ENCODE peak calls at places on chromosome 22, in five cellular contexts. E, F, R, M and S are unnamed samples.

GRCh38 chr22:31488988-31489617 is 539 bp downstream of the EIF4ENIF1 start:
- DNase-seq in E (peak), F (peak), R (peak), M (no peak), S (no peak)

GRCh38 chr22:37566903-37567798 is 6.9 kb downstream of the CDC42EP1 start:
- DNase-seq in E (peak), F (peak), R (peak), M (peak), S (peak)

GRCh38 chr22:29044657-29045176 is 16.9 kb downstream of the C22orf31 start:
- DNase-seq in E (no peak), F (no peak), R (peak), M (peak), S (no peak)

GRCh38 chr22:41952713-41953112 is 763 bp downstream of the SMIM45 start:
- DNase-seq in E (no peak), F (no peak), R (no peak), M (no peak), S (no peak)

GRCh38 chr22:45488764-45489370 is 13.8 kb upstream of the FBLN1 start:
- DNase-seq in E (no peak), F (no peak), R (no peak), M (no peak), S (no peak)

GRCh38 chr22:44405661-44406060 is 92.4 kb downstream of the RTL6 start:
- DNase-seq in E (no peak), F (peak), R (no peak), M (no peak), S (no peak)

GRCh38 chr22:30261134-30261533 is 5.5 kb downstream of the OSM start:
- DNase-seq in E (no peak), F (no peak), R (no peak), M (no peak), S (no peak)

GRCh38 chr22:29382575-29383328 is 5.6 kb downstream of the AP1B1 start:
- DNase-seq in E (peak), F (no peak), R (peak), M (no peak), S (no peak)

GRCh38 chr22:45427114-45427513 is 13.6 kb downstream of the RIBC2 start:
- DNase-seq in E (no peak), F (no peak), R (no peak), M (no peak), S (no peak)

GRCh38 chr22:19514831-19515565 is 9.2 kb downstream of the CLDN5 start:
- DNase-seq in E (no peak), F (no peak), R (no peak), M (peak), S (no peak)

GRCh38 chr22:46245515-46245914 is 4.6 kb downstream of the CDPF1 start:
- DNase-seq in E (no peak), F (peak), R (no peak), M (no peak), S (no peak)

GRCh38 chr22:46429327-46429853 is 93.9 kb downstream of the TRMU start:
- DNase-seq in E (no peak), F (no peak), R (no peak), M (no peak), S (no peak)

GRCh38 chr22:44166448-44166847 is 14.3 kb upstream of the PARVG start:
- DNase-seq in E (no peak), F (no peak), R (no peak), M (no peak), S (no peak)

GRCh38 chr22:41341990-41342389 is 39.8 kb upstream of the TEF start:
- DNase-seq in E (no peak), F (no peak), R (no peak), M (no peak), S (no peak)

GRCh38 chr22:19872779-19873137 is 18.1 kb upstream of the GNB1L start:
- DNase-seq in E (peak), F (no peak), R (no peak), M (no peak), S (no peak)

GRCh38 chr22:27139935-27140493 is 482.6 kb downstream of the MIAT start:
- DNase-seq in E (no peak), F (no peak), R (peak), M (peak), S (no peak)

GRCh38 chr22:19174106-19175025 is 4.2 kb downstream of the SLC25A1 start:
- DNase-seq in E (peak), F (no peak), R (peak), M (peak), S (no peak)

GRCh38 chr22:19577422-19577966 is 53.3 kb upstream of the CLDN5 start:
- DNase-seq in E (no peak), F (no peak), R (no peak), M (no peak), S (no peak)

GRCh38 chr22:43241699-43242386 is 54.9 kb upstream of the TTLL12 start:
- DNase-seq in E (no peak), F (no peak), R (no peak), M (no peak), S (no peak)

GRCh38 chr22:41245917-41246499 is 5.3 kb upstream of the CHADL start:
- DNase-seq in E (no peak), F (no peak), R (no peak), M (no peak), S (no peak)

GRCh38 chr22:39214383-39215069 is 30.3 kb downstream of the PDGFB start:
- DNase-seq in E (no peak), F (no peak), R (no peak), M (peak), S (no peak)

GRCh38 chr22:38843716-38844660 is at the start of gene NPTXR:
- DNase-seq in E (peak), F (peak), R (peak), M (no peak), S (peak)

GRCh38 chr22:50517495-50518260 is 7.7 kb downstream of the SCO2 start:
- DNase-seq in E (no peak), F (no peak), R (no peak), M (no peak), S (no peak)

GRCh38 chr22:50192825-50193204 is 7.1 kb downstream of the TRABD start:
- DNase-seq in E (peak), F (no peak), R (no peak), M (no peak), S (no peak)

GRCh38 chr22:43409800-43410199 is 2.0 kb upstream of the MPPED1 start:
- DNase-seq in E (peak), F (no peak), R (no peak), M (no peak), S (no peak)

GRCh38 chr22:45883811-45884170 is 93.2 kb downstream of the WNT7B start:
- DNase-seq in E (peak), F (no peak), R (no peak), M (no peak), S (no peak)

GRCh38 chr22:27748355-27749168 is 53.0 kb downstream of the MN1 start:
- DNase-seq in E (no peak), F (no peak), R (peak), M (peak), S (no peak)

GRCh38 chr22:37282385-37282677 is at the start of gene CYTH4:
- DNase-seq in E (no peak), F (peak), R (no peak), M (no peak), S (no peak)

GRCh38 chr22:27996981-27997380 is 77.9 kb upstream of the PITPNB start:
- DNase-seq in E (no peak), F (peak), R (no peak), M (no peak), S (no peak)

GRCh38 chr22:41237707-41238569 is 2.8 kb downstream of the CHADL start:
- DNase-seq in E (peak), F (peak), R (peak), M (no peak), S (peak)

GRCh38 chr22:42966389-42966998 is 48.5 kb downstream of the PACSIN2 start:
- DNase-seq in E (no peak), F (no peak), R (no peak), M (no peak), S (no peak)

GRCh38 chr22:38314992-38315800 is 2.0 kb downstream of the CSNK1E start:
- DNase-seq in E (no peak), F (no peak), R (peak), M (peak), S (no peak)

GRCh38 chr22:40463017-40463631 is 92.7 kb downstream of the SGSM3 start:
- DNase-seq in E (no peak), F (no peak), R (no peak), M (no peak), S (no peak)

GRCh38 chr22:43884600-43885318 is 7.1 kb downstream of the PNPLA5 start:
- DNase-seq in E (peak), F (peak), R (peak), M (no peak), S (no peak)

GRCh38 chr22:38202437-38203089 is 769 bp downstream of the MAFF start:
- DNase-seq in E (peak), F (peak), R (peak), M (peak), S (no peak)

GRCh38 chr22:19811811-19812771 is 42.6 kb downstream of the GNB1L start:
- DNase-seq in E (no peak), F (no peak), R (peak), M (no peak), S (no peak)

GRCh38 chr22:26398741-26399153 is 30.3 kb upstream of the ASPHD2 start:
- DNase-seq in E (peak), F (peak), R (peak), M (peak), S (no peak)

GRCh38 chr22:19743626-19744025 is 17.0 kb upstream of the TBX1 start:
- DNase-seq in E (no peak), F (no peak), R (no peak), M (no peak), S (no peak)

GRCh38 chr22:47322854-47323253 is 560.4 kb downstream of the TBC1D22A start:
- DNase-seq in E (no peak), F (no peak), R (no peak), M (no peak), S (no peak)

DNA sequence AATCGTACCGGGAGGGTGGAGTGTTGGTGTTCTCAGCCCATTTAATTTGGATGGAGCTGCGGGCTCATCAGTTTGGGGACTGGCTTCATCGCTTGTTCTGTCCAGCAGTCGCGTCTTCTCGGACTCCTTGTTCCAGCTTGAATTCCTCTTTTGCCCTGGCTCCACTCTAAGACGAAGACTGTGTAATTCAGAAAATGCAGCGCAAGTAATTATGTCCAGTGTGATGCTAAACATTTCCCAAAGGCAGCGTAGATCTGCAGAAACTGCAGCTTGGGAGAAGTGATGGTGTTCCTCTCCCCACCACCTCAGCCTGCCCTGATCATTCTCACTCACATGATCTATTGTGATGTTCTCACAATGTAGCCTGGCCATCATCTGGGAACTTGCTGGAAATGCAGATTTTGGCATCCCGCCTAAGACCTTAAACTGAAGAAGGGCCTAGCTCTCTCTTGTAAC is 666 bp downstream of the SLC25A18 start:
- DNase-seq in E (no peak), F (no peak), R (no peak), M (peak), S (peak)
- H3K27ac ChIP-seq in E (no peak), F (peak), R (no peak), M (no peak), S (peak)

DNA sequence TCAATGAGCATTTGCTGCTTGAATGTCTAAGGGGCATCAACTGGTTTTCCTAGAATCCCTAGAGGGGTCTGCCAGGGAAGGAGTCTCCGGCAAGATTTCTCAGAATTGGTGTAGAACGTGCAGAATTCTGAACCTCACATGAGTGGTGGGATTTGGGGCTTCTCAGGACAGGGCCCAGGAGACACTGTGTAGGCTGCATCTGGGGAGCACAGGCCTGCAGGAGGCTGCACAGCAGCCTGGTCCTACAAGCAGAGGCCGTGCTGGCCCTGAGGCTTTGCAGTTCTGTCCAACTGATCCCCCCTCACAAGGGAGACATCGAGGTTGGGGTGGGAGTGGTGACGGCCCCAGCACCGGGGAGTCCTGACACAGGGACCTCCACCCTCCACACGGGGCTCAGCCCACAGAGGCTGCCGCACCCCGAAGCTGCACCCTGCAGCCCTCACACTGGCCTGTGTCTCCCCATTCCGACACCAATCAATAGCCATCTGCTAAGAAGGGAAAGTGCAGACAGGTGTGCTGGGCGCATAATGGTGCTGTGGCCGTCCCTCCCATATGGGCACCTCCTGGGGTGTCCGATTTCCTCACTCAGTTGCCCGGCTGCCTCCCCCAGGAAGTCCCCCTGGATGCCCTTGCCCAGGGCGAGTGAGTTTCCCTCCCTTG is 688.1 kb downstream of the BRD1 start:
- DNase-seq in E (no peak), F (no peak), R (no peak), M (no peak), S (no peak)
- H3K27ac ChIP-seq in E (no peak), F (no peak), R (no peak), M (no peak), S (no peak)

GRCh38 chr22:35425971-35426800 is 26.2 kb downstream of the MCM5 start:
- DNase-seq in E (no peak), F (no peak), R (peak), M (no peak), S (no peak)
- H3K27ac ChIP-seq in E (no peak), F (no peak), R (no peak), M (no peak), S (no peak)

DNA sequence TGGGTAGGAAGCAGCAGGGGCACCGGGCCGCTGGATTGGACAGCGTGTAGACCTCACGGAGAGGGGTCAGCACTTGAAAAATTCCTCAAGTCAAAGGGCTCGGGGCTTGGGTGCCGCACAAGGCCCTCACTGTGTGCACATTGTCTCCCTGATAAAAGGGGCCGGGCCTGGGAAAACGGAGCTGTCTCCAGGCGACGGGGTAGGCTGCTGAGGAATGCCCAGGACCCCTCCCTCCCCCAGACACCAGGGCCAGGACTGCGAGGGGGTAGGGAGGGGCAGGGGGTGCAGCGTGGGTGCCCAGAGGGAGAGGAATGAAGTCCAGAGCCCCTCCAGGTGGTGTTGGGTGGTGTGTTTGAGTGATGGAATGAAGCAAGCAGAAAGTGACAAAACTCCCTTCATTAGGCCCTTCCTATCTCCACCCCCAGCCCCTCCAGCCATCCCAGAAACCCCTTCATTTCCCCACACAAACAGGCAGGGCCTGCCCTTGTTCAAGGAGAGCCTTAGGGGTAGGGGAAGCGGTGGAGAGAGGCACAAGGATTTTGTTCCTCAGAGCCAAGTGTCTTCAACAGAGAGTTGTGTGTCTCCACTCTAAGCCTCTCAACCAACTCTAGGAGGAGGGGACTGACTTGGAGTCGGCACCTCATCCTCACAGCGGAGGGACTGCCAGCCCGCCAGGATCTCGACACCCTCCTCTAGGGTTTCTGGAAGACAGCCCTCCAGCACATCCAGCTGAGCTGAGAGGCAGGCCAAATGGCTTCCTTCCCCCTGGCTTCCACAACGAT is 63.9 kb downstream of the SYN3 start:
- DNase-seq in E (no peak), F (no peak), R (no peak), M (no peak), S (peak)
- H3K27ac ChIP-seq in E (no peak), F (peak), R (no peak), M (no peak), S (no peak)

GRCh38 chr22:24588370-24588755 is 4.5 kb downstream of the LRRC75B start:
- DNase-seq in E (peak), F (no peak), R (no peak), M (no peak), S (peak)
- H3K27ac ChIP-seq in E (peak), F (peak), R (no peak), M (no peak), S (peak)

GRCh38 chr22:17845340-17845739 is 71.1 kb upstream of the BID start:
- DNase-seq in E (no peak), F (no peak), R (no peak), M (no peak), S (no peak)

GRCh38 chr22:17847360-17848078 is 73.2 kb upstream of the BID start:
- DNase-seq in E (no peak), F (no peak), R (no peak), M (peak), S (no peak)

GRCh38 chr22:17844150-17844549 is 69.9 kb upstream of the BID start:
- DNase-seq in E (no peak), F (no peak), R (no peak), M (no peak), S (no peak)

GRCh38 chr22:17846326-17846992 is 72.2 kb upstream of the BID start:
- DNase-seq in E (no peak), F (no peak), R (no peak), M (no peak), S (no peak)

DNA sequence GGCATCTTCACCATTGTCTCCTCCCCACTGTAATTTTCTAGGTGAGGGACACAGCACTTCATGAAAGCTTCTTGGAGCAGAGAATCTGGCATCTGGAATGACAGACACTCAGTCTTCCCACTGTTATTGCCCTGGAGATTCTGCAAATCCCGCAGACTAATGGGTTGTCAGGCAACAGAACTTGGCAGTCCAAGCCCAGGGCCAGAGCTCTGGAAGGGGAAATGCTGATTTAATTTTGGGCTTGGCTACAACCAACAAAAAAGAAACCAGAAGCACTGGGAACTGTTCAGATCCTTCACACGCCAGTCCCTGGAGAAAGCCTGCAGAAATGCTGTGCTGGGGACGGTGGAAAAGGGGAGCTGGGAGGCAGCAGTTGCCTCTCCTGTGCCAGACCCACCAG is 71.5 kb upstream of the BID start:
- DNase-seq in E (no peak), F (no peak), R (no peak), M (peak), S (no peak)
- H3K27ac ChIP-seq in E (no peak), F (peak), R (no peak), M (no peak), S (no peak)

GRCh38 chr22:36257948-36258674 is 5.2 kb downstream of the APOL1 start:
- DNase-seq in E (no peak), F (no peak), R (no peak), M (no peak), S (no peak)

GRCh38 chr22:36257308-36257707 is 4.4 kb downstream of the APOL1 start:
- DNase-seq in E (no peak), F (no peak), R (no peak), M (no peak), S (no peak)

GRCh38 chr22:36253523-36254490 is 874 bp downstream of the APOL1 start:
- DNase-seq in E (no peak), F (no peak), R (no peak), M (no peak), S (no peak)

GRCh38 chr22:36256474-36256873 is 3.5 kb downstream of the APOL1 start:
- DNase-seq in E (no peak), F (no peak), R (no peak), M (no peak), S (no peak)

DNA sequence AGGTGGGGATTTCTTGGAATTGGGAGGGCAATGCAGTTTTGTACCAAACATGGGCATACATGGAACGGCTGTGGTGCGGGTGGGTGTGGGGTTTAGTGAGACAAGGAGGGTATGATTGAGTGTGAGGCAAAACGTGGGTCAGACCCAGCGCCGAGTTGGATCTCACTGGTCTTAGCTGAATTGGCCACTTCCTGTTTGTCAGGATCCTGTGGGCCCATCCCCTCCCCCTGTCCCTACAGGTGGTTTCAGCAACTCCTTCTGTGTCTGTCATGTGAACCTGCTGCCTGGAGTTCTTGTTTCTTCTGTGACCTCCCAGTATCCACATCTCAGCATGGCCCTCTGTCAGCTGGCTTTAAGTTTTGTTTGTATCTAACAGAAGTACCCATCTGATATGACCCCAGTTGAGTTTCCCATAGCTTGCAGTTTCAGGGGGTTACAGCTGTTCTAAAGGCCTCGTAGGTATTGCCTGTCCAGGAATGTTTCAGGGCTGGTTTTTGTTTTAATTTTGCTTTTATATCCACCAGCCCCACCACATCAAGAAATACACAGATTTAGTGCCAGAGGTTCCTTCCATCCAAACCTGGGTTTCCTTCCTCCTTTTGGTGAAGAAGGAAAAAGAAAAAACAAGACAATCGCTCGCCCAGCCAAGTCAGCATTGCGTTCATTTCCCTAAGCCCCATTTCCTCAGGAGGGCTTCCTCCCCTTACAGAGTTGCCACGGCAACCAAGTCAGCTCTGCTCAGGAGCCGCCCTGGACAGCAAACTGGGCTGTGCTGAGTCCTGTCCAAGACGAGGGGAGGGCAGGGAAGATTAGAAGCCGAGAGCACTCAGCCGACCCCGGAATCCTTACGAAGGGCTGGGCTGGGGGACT is 6.1 kb downstream of the APOL1 start:
- DNase-seq in E (no peak), F (peak), R (peak), M (no peak), S (peak)
- H3K27ac ChIP-seq in E (no peak), F (peak), R (peak), M (no peak), S (no peak)